ENCODE peak calls at places on chromosomes 2 and 18, in seven cellular contexts. M is spleen, I is stomach, X is SK-N-SH, E is transverse colon, P is esophagus muscularis mucosa, B is HL-60. W is an unnamed sample.

GRCh38 chr2:10355471-10356458 is 53.1 kb downstream of the HPCAL1 start:
- DNase-seq in M (no peak), I (no peak), X (no peak), E (no peak), P (no peak), B (no peak), W (no peak)

GRCh38 chr18:26549486-26550435 is 1.4 kb upstream of the KCTD1 start:
- DNase-seq in M (peak), I (peak), X (peak), E (peak), P (no peak), B (no peak), W (no peak)

GRCh38 chr2:13822365-13822764 is 810.2 kb upstream of the LRATD1 start:
- DNase-seq in M (no peak), I (no peak), X (no peak), E (no peak), P (no peak), B (no peak), W (no peak)

GRCh38 chr2:240426797-240427721 is 8.4 kb upstream of the GPC1 start:
- DNase-seq in M (peak), I (peak), X (no peak), E (no peak), P (no peak), B (no peak), W (no peak)

GRCh38 chr2:171086352-171087290 is 74.1 kb downstream of the TLK1 start:
- DNase-seq in M (no peak), I (peak), X (peak), E (peak), P (no peak), B (no peak), W (peak)

GRCh38 chr2:182666674-182667320 is 49.3 kb upstream of the DNAJC10 start:
- DNase-seq in M (no peak), I (no peak), X (peak), E (no peak), P (no peak), B (no peak), W (no peak)

GRCh38 chr2:222912117-222912516 is 51.3 kb downstream of the ACSL3 start:
- DNase-seq in M (no peak), I (no peak), X (no peak), E (no peak), P (no peak), B (peak), W (no peak)

GRCh38 chr2:94994914-94995236 is 30.6 kb upstream of the MAL start:
- DNase-seq in M (peak), I (no peak), X (no peak), E (no peak), P (no peak), B (no peak), W (no peak)

GRCh38 chr18:3466051-3466450 is 16.1 kb downstream of the TGIF1 start:
- DNase-seq in M (no peak), I (no peak), X (no peak), E (no peak), P (peak), B (no peak), W (no peak)

GRCh38 chr2:62456721-62457539 is 49.1 kb downstream of the TMEM17 start:
- DNase-seq in M (peak), I (peak), X (peak), E (peak), P (no peak), B (no peak), W (peak)

GRCh38 chr2:25306767-25307368 is 34.9 kb downstream of the DNMT3A start:
- DNase-seq in M (no peak), I (no peak), X (no peak), E (no peak), P (no peak), B (peak), W (no peak)

GRCh38 chr2:10932345-10933151 is 20.8 kb downstream of the KCNF1 start:
- DNase-seq in M (peak), I (no peak), X (peak), E (no peak), P (no peak), B (no peak), W (no peak)

GRCh38 chr2:88857274-88857741 is 165.8 kb downstream of the RPIA start:
- DNase-seq in M (no peak), I (no peak), X (no peak), E (peak), P (no peak), B (no peak), W (no peak)

GRCh38 chr2:203579131-203579643 is 44.1 kb upstream of the RAPH1 start:
- DNase-seq in M (no peak), I (peak), X (no peak), E (peak), P (no peak), B (no peak), W (no peak)

GRCh38 chr2:239550336-239550735 is 149.5 kb upstream of the HDAC4 start:
- DNase-seq in M (peak), I (no peak), X (no peak), E (no peak), P (no peak), B (no peak), W (no peak)

GRCh38 chr2:27407798-27408491 is 1.4 kb downstream of the PPM1G start:
- DNase-seq in M (no peak), I (no peak), X (peak), E (peak), P (no peak), B (no peak), W (no peak)

GRCh38 chr2:165874445-165875039 is 79.0 kb downstream of the TTC21B start:
- DNase-seq in M (no peak), I (no peak), X (peak), E (no peak), P (no peak), B (peak), W (no peak)

GRCh38 chr18:49247786-49248185 is 212.7 kb downstream of the DYM start:
- DNase-seq in M (no peak), I (no peak), X (no peak), E (no peak), P (no peak), B (no peak), W (no peak)
- TF ChIP-seq POLR2AphosphoS5 in M (no peak), I (no peak), X (no peak), E (no peak), P (no peak), B (no peak), W (no peak)

GRCh38 chr18:63405986-63406385 is 16.3 kb downstream of the VPS4B start:
- DNase-seq in M (no peak), I (no peak), X (no peak), E (no peak), P (no peak), B (no peak), W (no peak)
- TF ChIP-seq POLR2AphosphoS5 in M (no peak), I (no peak), X (no peak), E (no peak), P (no peak), B (no peak), W (no peak)

GRCh38 chr2:74441690-74442482 is at the start of gene RTKN:
- DNase-seq in M (peak), I (peak), X (no peak), E (peak), P (no peak), B (no peak), W (no peak)
- TF ChIP-seq POLR2AphosphoS5 in M (no peak), I (peak), X (no peak), E (peak), P (no peak), B (no peak), W (peak)

GRCh38 chr2:145764631-145765030 is 1244.7 kb upstream of the ZEB2 start:
- DNase-seq in M (no peak), I (no peak), X (no peak), E (no peak), P (no peak), B (no peak), W (no peak)
- TF ChIP-seq POLR2AphosphoS5 in M (no peak), I (no peak), X (no peak), E (no peak), P (no peak), B (no peak), W (no peak)